ENCODE peak calls at places on chromosomes 3 and 15, in nine cellular contexts. Y is bronchial epithelial cell, V is heart left ventricle, C is foreskin keratinocyte, A is fibroblast of the aortic adventitia, I is keratinocyte, H is uterus, Q is neural crest cell, P is body of pancreas. U is an unnamed sample.

GRCh38 chr3:31466866-31467265 is 65.9 kb upstream of the STT3B start:
- DNase-seq in Q (no peak), V (no peak), H (no peak), Y (no peak), P (no peak), C (no peak), A (no peak), I (no peak), U (no peak)

GRCh38 chr3:94028093-94028837 is at the start of gene STX19:
- DNase-seq in Y (peak; percentile 91), C (peak; percentile 72), I (no peak), H (no peak), Q (no peak), P (peak; percentile 31), V (no peak), A (no peak), U (no peak)

GRCh38 chr3:94063497-94064119 is 747 bp downstream of the NSUN3 start:
- DNase-seq in Q (no peak), A (no peak), C (peak; percentile 8), H (no peak), P (no peak), Y (no peak), I (no peak), V (no peak), U (no peak)

GRCh38 chr15:73765778-73766177 is 12.6 kb upstream of the INSYN1 start:
- DNase-seq in I (no peak), Y (no peak), P (no peak), Q (no peak), C (no peak), H (no peak), V (no peak), A (no peak), U (no peak)

GRCh38 chr3:31565288-31565687 is 32.6 kb downstream of the STT3B start:
- DNase-seq in A (peak; percentile 71), C (no peak), Q (no peak), H (no peak), V (no peak), P (no peak), I (no peak), Y (peak; percentile 70), U (no peak)

GRCh38 chr3:66492672-66493071 is 8.2 kb downstream of the LRIG1 start:
- DNase-seq in A (no peak), Y (peak; percentile 46), V (no peak), P (peak; percentile 78), Q (no peak), H (no peak), I (no peak), C (no peak), U (no peak)

GRCh38 chr3:122668930-122669730 is 11.5 kb upstream of the PARP14 start:
- DNase-seq in H (no peak), C (peak; percentile 70), A (peak; percentile 48), V (no peak), P (no peak), I (no peak), Q (no peak), Y (peak; percentile 44), U (no peak)

GRCh38 chr15:57375827-57376694 is at the start of gene CGNL1:
- DNase-seq in C (no peak), H (peak; percentile 63), A (no peak), P (peak; percentile 77), Y (no peak), I (no peak), Q (peak; percentile 40), V (peak; percentile 74), U (no peak)

GRCh38 chr3:105798381-105798934 is 70.4 kb downstream of the CBLB start:
- DNase-seq in Q (no peak), I (no peak), P (no peak), A (no peak), Y (no peak), H (no peak), V (no peak), C (no peak), U (no peak)

GRCh38 chr3:126421573-126422119 is 26.9 kb downstream of the CFAP100 start:
- DNase-seq in A (no peak), H (no peak), Q (no peak), I (no peak), Y (no peak), P (no peak), V (no peak), C (no peak), U (no peak)

GRCh38 chr15:89243046-89243690 is 611 bp upstream of the FANCI start:
- DNase-seq in V (no peak), Q (no peak), P (no peak), C (no peak), A (peak; percentile 58), H (peak; percentile 43), Y (no peak), I (no peak), U (no peak)

GRCh38 chr3:49161808-49162530 is 4.2 kb downstream of the CCDC71 start:
- DNase-seq in Q (no peak), C (no peak), A (no peak), I (no peak), Y (no peak), V (no peak), P (no peak), H (no peak), U (no peak)

GRCh38 chr3:191962324-191962723 is 501.4 kb downstream of the PYDC2 start:
- DNase-seq in Y (no peak), V (no peak), C (no peak), Q (no peak), I (no peak), P (no peak), H (no peak), A (no peak), U (no peak)

GRCh38 chr3:186003610-186004009 is 65.8 kb upstream of the TRA2B start:
- DNase-seq in I (no peak), Q (no peak), V (no peak), C (no peak), H (no peak), A (no peak), Y (no peak), P (no peak), U (no peak)

GRCh38 chr15:96327155-96327741 is 3.3 kb upstream of the NR2F2 start:
- DNase-seq in A (peak; percentile 96), P (peak; percentile 44), Y (peak; percentile 89), C (peak; percentile 85), H (peak; percentile 22), I (no peak), V (no peak), Q (no peak), U (no peak)

GRCh38 chr3:119469378-119470189 is 821 bp downstream of the POGLUT1 start:
- DNase-seq in P (no peak), A (peak; percentile 43), Y (peak; percentile 26), I (no peak), C (peak; percentile 28), Q (no peak), V (no peak), H (no peak), U (no peak)

DNA sequence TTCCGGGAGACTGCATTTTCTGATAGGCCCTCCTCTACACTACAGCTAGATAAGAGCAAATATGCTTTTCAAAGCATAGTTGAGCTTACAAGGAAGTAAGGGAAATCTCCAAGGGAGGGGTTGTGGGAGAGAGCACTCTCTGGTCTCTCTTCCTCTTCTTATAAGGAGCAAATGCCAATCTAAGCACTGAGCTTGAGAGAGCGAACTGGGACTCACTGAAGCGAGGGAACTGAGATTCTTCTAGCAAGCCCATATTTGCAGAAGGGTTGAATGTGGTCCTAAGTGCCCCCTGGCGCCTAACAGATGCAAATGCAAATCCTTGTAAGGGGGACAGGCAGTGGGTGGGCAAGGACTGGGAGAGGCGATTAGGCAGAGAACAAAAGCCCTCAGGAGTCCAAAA is 164.8 kb downstream of the ERC2 start:
- DNase-seq in Y (peak; percentile 32), P (no peak), C (no peak), A (peak; percentile 53), H (no peak), Q (peak; percentile 49), V (no peak), I (no peak), U (no peak)
- TF ChIP-seq CTCF in Y (peak; percentile 39), P (no peak), C (peak; percentile 53), A (peak; percentile 65), H (no peak), Q (peak; percentile 66), V (peak; percentile 58), I (peak; percentile 50), U (no peak)

GRCh38 chr15:63843901-63844317 is 10.2 kb upstream of the HERC1 start:
- DNase-seq in A (no peak), Q (no peak), P (no peak), I (no peak), H (no peak), Y (peak; percentile 31), C (peak; percentile 74), V (no peak), U (no peak)
- TF ChIP-seq CTCF in A (no peak), Q (peak; percentile 39), P (no peak), I (peak; percentile 31), H (no peak), Y (no peak), C (no peak), V (no peak), U (no peak)

DNA sequence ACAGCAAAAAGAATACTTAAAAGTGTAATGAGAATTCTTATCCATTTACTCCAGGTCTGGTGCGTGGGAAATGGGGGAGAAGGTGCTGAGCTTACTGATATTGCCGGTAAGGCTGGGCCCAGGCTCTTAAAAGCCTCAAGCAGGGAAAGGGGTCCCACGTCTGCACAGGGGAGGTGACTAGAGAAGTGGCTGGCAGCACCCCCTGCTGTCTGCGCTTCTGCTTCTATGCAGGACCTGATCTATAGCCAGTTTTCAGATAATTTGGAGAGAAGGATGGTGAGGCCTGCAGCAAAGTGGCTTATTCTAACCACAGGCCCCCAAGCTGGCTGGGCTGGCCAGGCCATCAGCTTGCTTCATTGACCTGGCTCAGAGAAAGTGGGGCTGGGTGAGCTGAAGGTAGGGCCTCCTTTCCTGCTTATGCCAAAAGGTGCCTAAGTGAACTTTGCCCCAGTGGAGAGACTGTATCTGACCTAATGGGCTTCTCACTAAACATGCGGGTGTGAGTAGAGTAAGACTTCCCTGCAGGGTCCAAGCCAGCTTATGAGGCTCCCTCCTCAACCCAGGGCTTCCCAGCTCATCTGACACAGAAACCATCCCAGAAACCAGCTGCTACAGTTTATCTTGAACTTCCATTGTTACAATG is 30.9 kb upstream of the ATP1B3 start:
- DNase-seq in H (no peak), Q (no peak), P (no peak), A (no peak), C (no peak), I (no peak), Y (no peak), V (no peak), U (no peak)
- TF ChIP-seq CTCF in H (no peak), Q (no peak), P (no peak), A (no peak), C (peak; percentile 31), I (peak; percentile 4), Y (no peak), V (no peak), U (no peak)

DNA sequence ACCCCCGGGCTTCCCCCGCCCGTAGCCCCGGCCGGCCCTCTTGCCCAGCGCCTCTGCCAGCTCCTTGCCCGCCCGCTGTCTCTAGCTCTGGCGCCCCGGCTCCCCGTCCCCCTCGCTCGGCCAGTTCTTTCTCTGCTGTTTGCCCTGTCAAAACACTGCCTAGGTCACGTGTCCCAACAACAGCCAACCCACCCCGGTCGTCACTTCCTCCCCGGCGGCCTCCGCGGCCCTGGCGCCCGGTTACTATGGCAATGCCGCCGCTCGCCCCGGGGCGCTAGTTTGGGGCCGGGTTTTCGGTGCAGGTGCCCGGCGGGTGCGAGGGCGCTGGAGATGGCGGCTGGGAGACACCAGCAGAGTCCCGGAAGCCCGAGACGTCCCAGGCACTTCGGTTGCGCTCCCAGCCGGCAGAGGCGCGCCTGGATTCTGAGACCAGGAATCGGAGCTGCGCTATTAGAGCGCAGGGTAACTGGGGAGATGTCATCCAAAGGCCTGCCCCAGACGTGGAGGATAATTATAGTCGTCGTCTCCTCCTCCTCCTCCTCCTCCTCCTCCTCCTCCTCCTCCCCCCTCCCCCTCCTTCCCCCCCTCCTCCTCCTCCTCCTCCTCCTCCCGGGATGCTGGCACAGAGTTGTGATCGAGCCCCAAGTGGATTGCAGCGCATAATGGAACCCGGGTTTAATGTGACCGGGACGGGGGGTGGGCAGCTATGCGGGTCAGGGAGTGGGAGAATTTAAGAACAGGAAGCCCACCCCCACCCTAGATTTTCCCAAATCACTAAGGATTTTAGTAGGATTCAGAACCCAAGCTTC is at the start of gene ATOSA:
- DNase-seq in I (peak; percentile 26), Y (peak; percentile 82), Q (peak; percentile 83), A (peak; percentile 84), C (peak; percentile 82), P (peak; percentile 93), V (peak; percentile 94), H (peak; percentile 88), U (peak; percentile 89)
- TF ChIP-seq CTCF in I (peak; percentile 15), Y (no peak), Q (peak; percentile 19), A (peak; percentile 28), C (peak; percentile 15), P (no peak), V (no peak), H (peak; percentile 19), U (no peak)